ENCODE peak calls at places on chromosomes 2 and 18, in nine cellular contexts. C is fibroblast of pulmonary artery; H is stimulated activated CD4-positive, alpha-beta T cell treated with anti-CD3 and anti-CD28 coated beads, Interleukin-4, amount 100 ng/mL, for 1 hour; D is stimulated activated naive CD8-positive, alpha-beta T cell treated with anti-CD3 and anti-CD28 coated beads, Interleukin-15, Interleukin-2, amounts not matched to agents 100 U/mL and 50 U/mL, for 24 hours; E is A549; S is activated CD8-positive, alpha-beta T cell treated with anti-CD3 and anti-CD28 coated beads for 36 hours; I is central memory CD4-positive, alpha-beta T cell; N is RWPE1; T is iris pigment epithelial cell. F is an unnamed sample.

GRCh38 chr2:72676341-72677025 is 149.3 kb downstream of the EXOC6B start:
- DNase-seq in D (no peak), I (no peak), S (no peak), C (peak), E (peak), N (no peak), H (no peak), T (peak), F (no peak)

GRCh38 chr2:203596183-203596582 is 61.1 kb upstream of the RAPH1 start:
- DNase-seq in H (no peak), C (no peak), N (no peak), I (no peak), E (no peak), D (no peak), S (no peak), T (peak), F (no peak)

GRCh38 chr2:233063976-233064411 is 3.9 kb downstream of the INPP5D start:
- DNase-seq in C (no peak), T (no peak), D (no peak), E (no peak), I (no peak), N (no peak), H (no peak), S (no peak), F (no peak)

GRCh38 chr2:232418466-232419244 is 12.0 kb downstream of the ALPG start:
- DNase-seq in C (peak), H (no peak), T (peak), D (peak), E (no peak), N (no peak), I (no peak), S (peak), F (peak)

GRCh38 chr18:45849529-45849928 is 24.1 kb downstream of the SIGLEC15 start:
- DNase-seq in H (no peak), D (no peak), E (no peak), I (no peak), T (no peak), N (no peak), C (no peak), S (no peak), F (no peak)

GRCh38 chr2:106098664-106099063 is 95.4 kb downstream of the UXS1 start:
- DNase-seq in D (no peak), T (no peak), I (no peak), N (no peak), E (no peak), S (no peak), C (no peak), H (no peak), F (no peak)

GRCh38 chr2:130390460-130391057 is 34.7 kb downstream of the PTPN18 start:
- DNase-seq in I (no peak), D (no peak), N (no peak), T (no peak), H (no peak), C (no peak), E (no peak), S (no peak), F (no peak)

GRCh38 chr2:128379021-128380005 is 60.6 kb upstream of the HS6ST1 start:
- DNase-seq in T (peak), H (no peak), E (no peak), D (no peak), I (no peak), C (peak), S (no peak), N (no peak), F (peak)

GRCh38 chr2:128545085-128545484 is 226.4 kb upstream of the HS6ST1 start:
- DNase-seq in T (no peak), N (no peak), C (no peak), D (no peak), E (no peak), H (no peak), I (no peak), S (no peak), F (no peak)

GRCh38 chr18:52254367-52254766 is 85.6 kb upstream of the DCC start:
- DNase-seq in C (peak), I (no peak), D (no peak), E (no peak), H (no peak), S (no peak), N (peak), T (no peak), F (no peak)

GRCh38 chr2:98236935-98237334 is 109.3 kb upstream of the CNGA3 start:
- DNase-seq in H (no peak), S (no peak), T (no peak), E (no peak), N (no peak), D (no peak), I (no peak), C (no peak), F (no peak)

GRCh38 chr2:67991456-67991855 is 71.3 kb downstream of the C1D start:
- DNase-seq in I (no peak), E (no peak), N (no peak), H (no peak), D (no peak), S (no peak), T (no peak), C (no peak), F (no peak)

GRCh38 chr2:172293952-172294351 is 133.4 kb upstream of the ITGA6 start:
- DNase-seq in E (no peak), H (no peak), N (peak), D (no peak), S (no peak), C (peak), T (peak), I (no peak), F (peak)

GRCh38 chr18:80244956-80245730 is 2.2 kb downstream of the PARD6G start:
- DNase-seq in S (no peak), I (no peak), H (no peak), E (no peak), N (no peak), D (no peak), T (no peak), C (no peak), F (no peak)

GRCh38 chr2:29589440-29590103 is 331.8 kb downstream of the ALK start:
- DNase-seq in I (no peak), T (no peak), S (no peak), D (no peak), E (no peak), H (no peak), N (no peak), C (no peak), F (no peak)

GRCh38 chr2:118151831-118152230 is 63.6 kb downstream of the INSIG2 start:
- DNase-seq in H (no peak), I (no peak), N (no peak), S (no peak), T (no peak), E (no peak), C (no peak), D (no peak), F (no peak)

GRCh38 chr2:17935242-17935885 is 56.9 kb downstream of the KCNS3 start:
- DNase-seq in D (no peak), E (no peak), N (no peak), H (no peak), S (no peak), T (no peak), I (no peak), C (no peak), F (no peak)

GRCh38 chr2:230903251-230904150 is 21.5 kb downstream of the GPR55 start:
- DNase-seq in H (no peak), I (no peak), T (no peak), N (no peak), S (no peak), E (no peak), C (no peak), D (no peak), F (no peak)

GRCh38 chr18:77006305-77007175 is 126.0 kb downstream of the MBP start:
- DNase-seq in N (no peak), D (no peak), H (no peak), C (no peak), E (no peak), T (no peak), I (no peak), S (no peak), F (no peak)

GRCh38 chr2:105380432-105381118 is 18.3 kb downstream of the FHL2 start:
- DNase-seq in N (no peak), E (no peak), T (peak), I (no peak), C (peak), S (no peak), D (no peak), H (no peak), F (no peak)

GRCh38 chr2:235049719-235050118 is 97.9 kb downstream of the SH3BP4 start:
- DNase-seq in C (no peak), D (no peak), E (no peak), N (no peak), I (no peak), H (no peak), S (no peak), T (no peak), F (no peak)

GRCh38 chr2:27804146-27804545 is 32.6 kb downstream of the MRPL33 start:
- DNase-seq in S (no peak), N (no peak), E (no peak), H (no peak), T (peak), C (no peak), D (no peak), I (no peak), F (peak)

GRCh38 chr2:33529771-33530481 is 53.5 kb downstream of the RASGRP3 start:
- DNase-seq in N (peak), E (peak), C (peak), I (no peak), H (no peak), D (no peak), T (peak), S (no peak), F (peak)